ENCODE peak calls at places on chromosomes 4 and X, in seven cellular contexts. D is activated gamma-delta T cell treated with Interleukin-2 at 50 U/mL for 16 hours, R is tibial artery, H is ecto neural progenitor cell, Z is HS-27A, J is NCI-H524, C is left kidney. N is an unnamed sample.

GRCh38 chr4:45554423-45554822 is 569.4 kb downstream of the GABRG1 start:
- DNase-seq in J (no peak), Z (no peak), R (no peak), H (no peak), C (no peak), D (no peak), N (no peak)

GRCh38 chr4:106803107-106803506 is 233.0 kb downstream of the DKK2 start:
- DNase-seq in R (no peak), H (no peak), Z (peak), D (no peak), C (peak), J (no peak), N (no peak)

GRCh38 chrX:24357101-24357500 is 3.3 kb upstream of the SUPT20HL1 start:
- DNase-seq in Z (no peak), D (no peak), R (no peak), J (no peak), H (no peak), C (no peak), N (no peak)

GRCh38 chrX:7709845-7710244 is 133.1 kb upstream of the VCX start:
- DNase-seq in R (no peak), H (no peak), Z (no peak), J (no peak), D (no peak), C (no peak), N (no peak)

GRCh38 chr4:106681381-106681921 is 312.9 kb upstream of the GIMD1 start:
- DNase-seq in H (no peak), R (no peak), D (no peak), C (no peak), Z (no peak), J (no peak), N (no peak)

GRCh38 chr4:39083164-39083563 is 21.1 kb downstream of the KLHL5 start:
- DNase-seq in C (no peak), H (no peak), J (no peak), D (no peak), Z (peak), R (no peak), N (no peak)

GRCh38 chr4:153792007-153792892 is 3.4 kb upstream of the SFRP2 start:
- DNase-seq in R (peak), Z (no peak), C (peak), H (peak), D (no peak), J (no peak), N (no peak)

GRCh38 chr4:88659061-88659889 is 38.4 kb downstream of the NAP1L5 start:
- DNase-seq in Z (no peak), C (peak), R (peak), J (peak), D (peak), H (peak), N (peak)

GRCh38 chr4:85861064-85861767 is 386.3 kb downstream of the ARHGAP24 start:
- DNase-seq in H (no peak), R (no peak), D (no peak), C (peak), J (no peak), Z (no peak), N (no peak)

GRCh38 chr4:124902111-124902510 is 189.6 kb upstream of the ANKRD50 start:
- DNase-seq in H (no peak), D (no peak), C (peak), R (no peak), J (no peak), Z (no peak), N (no peak)

GRCh38 chrX:69314436-69315348 is 149.4 kb upstream of the PJA1 start:
- DNase-seq in J (peak), D (no peak), Z (no peak), H (peak), C (peak), R (no peak), N (no peak)

GRCh38 chr4:15479089-15479912 is 9.6 kb downstream of the CC2D2A start:
- DNase-seq in J (peak), C (peak), H (peak), Z (peak), R (peak), D (no peak), N (peak)

GRCh38 chr4:123102897-123103489 is 180.6 kb upstream of the NUDT6 start:
- DNase-seq in Z (no peak), H (no peak), C (peak), D (no peak), R (no peak), J (no peak), N (no peak)

GRCh38 chr4:54228563-54229501 is at the start of gene PDGFRA:
- DNase-seq in R (peak), H (no peak), C (peak), D (no peak), J (no peak), Z (no peak), N (no peak)

N was measured in NCI-H1694.